ENCODE peak calls at places on chromosomes 4 and X, in nine cellular contexts. Q is heart right ventricle; X is small intestine; P is cardiac muscle cell; Z is A172; M is NCI-H1105; I is EH; D is stimulated activated CD8-positive, alpha-beta memory T cell treated with anti-CD3 and anti-CD28 coated beads, Interleukin-4, amount 100 ng/mL, for 24 hours; G is NCI-H446. Y is an unnamed sample.

GRCh38 chrX:23503835-23504539 is 163.3 kb upstream of the PRDX4 start:
- DNase-seq in Q (peak), X (peak), P (peak), Z (peak), M (peak), I (peak), D (no peak), G (peak), Y (peak)

GRCh38 chr4:145043306-145043705 is 54.7 kb downstream of the ANAPC10 start:
- DNase-seq in Q (no peak), X (no peak), P (no peak), Z (no peak), M (no peak), I (no peak), D (no peak), G (no peak), Y (no peak)

GRCh38 chrX:12721042-12721441 is 70.2 kb upstream of the PRPS2 start:
- DNase-seq in Q (no peak), X (no peak), P (peak), Z (peak), M (no peak), I (peak), D (no peak), G (no peak), Y (no peak)

GRCh38 chrX:113305496-113305895 is 464.9 kb upstream of the AMOT start:
- DNase-seq in Q (no peak), X (no peak), P (no peak), Z (peak), M (no peak), I (peak), D (no peak), G (no peak), Y (no peak)

GRCh38 chr4:1463088-1463926 is 57.1 kb upstream of the NKX1-1 start:
- DNase-seq in Q (no peak), X (no peak), P (peak), Z (no peak), M (no peak), I (peak), D (no peak), G (no peak), Y (no peak)

GRCh38 chr4:1593881-1594345 is 90.2 kb downstream of the FAM53A start:
- DNase-seq in Q (no peak), X (no peak), P (no peak), Z (no peak), M (no peak), I (no peak), D (no peak), G (no peak), Y (no peak)

GRCh38 chr4:700587-701264 is 4.9 kb upstream of the PCGF3 start:
- DNase-seq in Q (no peak), X (no peak), P (no peak), Z (no peak), M (no peak), I (no peak), D (no peak), G (no peak), Y (no peak)

GRCh38 chr4:150126201-150126879 is 48.1 kb downstream of the DCLK2 start:
- DNase-seq in Q (peak), X (no peak), P (peak), Z (no peak), M (no peak), I (peak), D (no peak), G (no peak), Y (no peak)

GRCh38 chr4:86961605-86962295 is 26.9 kb downstream of the AFF1 start:
- DNase-seq in Q (no peak), X (no peak), P (peak), Z (peak), M (no peak), I (peak), D (no peak), G (no peak), Y (peak)

GRCh38 chr4:6944311-6945051 is 34.9 kb downstream of the TBC1D14 start:
- DNase-seq in Q (no peak), X (peak), P (peak), Z (peak), M (no peak), I (no peak), D (no peak), G (no peak), Y (peak)

GRCh38 chr4:131344761-131345160 is 1804.3 kb upstream of the PCDH10 start:
- DNase-seq in Q (no peak), X (no peak), P (no peak), Z (no peak), M (no peak), I (no peak), D (no peak), G (no peak), Y (no peak)

GRCh38 chr4:2071252-2071911 is 12.3 kb downstream of the NAT8L start:
- DNase-seq in Q (no peak), X (no peak), P (no peak), Z (no peak), M (no peak), I (no peak), D (no peak), G (no peak), Y (no peak)

GRCh38 chr4:178316211-178316610 is 874.0 kb upstream of the AGA start:
- DNase-seq in Q (no peak), X (peak), P (no peak), Z (no peak), M (no peak), I (no peak), D (no peak), G (no peak), Y (no peak)

GRCh38 chrX:46016296-46016695 is 528.9 kb downstream of the ZNF674 start:
- DNase-seq in Q (no peak), X (no peak), P (no peak), Z (no peak), M (no peak), I (no peak), D (no peak), G (no peak), Y (no peak)